ENCODE peak calls at places on chromosomes 4 and X, in ten cellular contexts. One of them, this sample, is unnamed.

GRCh38 chrX:101078716-101079115 is at the start of gene TMEM35A:
- DNase-seq in fibroblast of the aortic adventitia: peak
- DNase-seq in BJ: no peak
- DNase-seq in uterus: no peak
- DNase-seq in choroid plexus epithelial cell: peak
- DNase-seq in thyroid gland: peak
- DNase-seq in esophagus muscularis mucosa: no peak
- DNase-seq in upper lobe of left lung: no peak
- DNase-seq in dorsolateral prefrontal cortex: no peak
- DNase-seq in right lobe of liver: no peak
- DNase-seq in this sample: peak

GRCh38 chrX:83984961-83985360 is 124.0 kb downstream of the CYLC1 start:
- DNase-seq in fibroblast of the aortic adventitia: no peak
- DNase-seq in esophagus muscularis mucosa: no peak
- DNase-seq in right lobe of liver: no peak
- DNase-seq in dorsolateral prefrontal cortex: no peak
- DNase-seq in uterus: no peak
- DNase-seq in thyroid gland: no peak
- DNase-seq in upper lobe of left lung: no peak
- DNase-seq in BJ: no peak
- DNase-seq in choroid plexus epithelial cell: no peak
- DNase-seq in this sample: no peak

GRCh38 chr4:14752341-14753046 is 249.8 kb upstream of the CPEB2 start:
- DNase-seq in choroid plexus epithelial cell: no peak
- DNase-seq in uterus: no peak
- DNase-seq in esophagus muscularis mucosa: no peak
- DNase-seq in right lobe of liver: no peak
- DNase-seq in thyroid gland: no peak
- DNase-seq in upper lobe of left lung: no peak
- DNase-seq in BJ: no peak
- DNase-seq in fibroblast of the aortic adventitia: no peak
- DNase-seq in dorsolateral prefrontal cortex: no peak
- DNase-seq in this sample: no peak

GRCh38 chr4:8268901-8269534 is 536 bp upstream of the HTRA3 start:
- DNase-seq in right lobe of liver: no peak
- DNase-seq in upper lobe of left lung: no peak
- DNase-seq in esophagus muscularis mucosa: no peak
- DNase-seq in BJ: no peak
- DNase-seq in thyroid gland: no peak
- DNase-seq in uterus: no peak
- DNase-seq in fibroblast of the aortic adventitia: no peak
- DNase-seq in dorsolateral prefrontal cortex: no peak
- DNase-seq in choroid plexus epithelial cell: no peak
- DNase-seq in this sample: no peak

GRCh38 chrX:2325076-2325784 is 175.5 kb downstream of the DHRSX start:
- DNase-seq in BJ: no peak
- DNase-seq in thyroid gland: peak
- DNase-seq in fibroblast of the aortic adventitia: peak
- DNase-seq in esophagus muscularis mucosa: no peak
- DNase-seq in upper lobe of left lung: peak
- DNase-seq in choroid plexus epithelial cell: peak
- DNase-seq in uterus: peak
- DNase-seq in dorsolateral prefrontal cortex: peak
- DNase-seq in right lobe of liver: peak
- DNase-seq in this sample: peak

GRCh38 chr4:5048721-5049120 is 2.6 kb upstream of the STK32B start:
- DNase-seq in right lobe of liver: no peak
- DNase-seq in uterus: no peak
- DNase-seq in upper lobe of left lung: no peak
- DNase-seq in choroid plexus epithelial cell: no peak
- DNase-seq in fibroblast of the aortic adventitia: no peak
- DNase-seq in esophagus muscularis mucosa: no peak
- DNase-seq in BJ: no peak
- DNase-seq in thyroid gland: no peak
- DNase-seq in dorsolateral prefrontal cortex: no peak
- DNase-seq in this sample: no peak

GRCh38 chrX:20594985-20595384 is 328.3 kb upstream of the RPS6KA3 start:
- DNase-seq in BJ: no peak
- DNase-seq in fibroblast of the aortic adventitia: peak
- DNase-seq in upper lobe of left lung: no peak
- DNase-seq in dorsolateral prefrontal cortex: no peak
- DNase-seq in choroid plexus epithelial cell: peak
- DNase-seq in thyroid gland: no peak
- DNase-seq in uterus: no peak
- DNase-seq in right lobe of liver: no peak
- DNase-seq in esophagus muscularis mucosa: no peak
- DNase-seq in this sample: peak

GRCh38 chrX:149504226-149504914 is 736 bp downstream of the IDS start:
- DNase-seq in choroid plexus epithelial cell: no peak
- DNase-seq in upper lobe of left lung: peak
- DNase-seq in BJ: no peak
- DNase-seq in right lobe of liver: peak
- DNase-seq in fibroblast of the aortic adventitia: peak
- DNase-seq in dorsolateral prefrontal cortex: no peak
- DNase-seq in uterus: no peak
- DNase-seq in thyroid gland: peak
- DNase-seq in esophagus muscularis mucosa: no peak
- DNase-seq in this sample: no peak

GRCh38 chr4:25144870-25145481 is 15.3 kb downstream of the SEPSECS start:
- DNase-seq in right lobe of liver: no peak
- DNase-seq in fibroblast of the aortic adventitia: peak
- DNase-seq in upper lobe of left lung: no peak
- DNase-seq in esophagus muscularis mucosa: no peak
- DNase-seq in choroid plexus epithelial cell: peak
- DNase-seq in BJ: no peak
- DNase-seq in thyroid gland: no peak
- DNase-seq in uterus: no peak
- DNase-seq in dorsolateral prefrontal cortex: no peak
- DNase-seq in this sample: peak

GRCh38 chrX:44306336-44306735 is 37.1 kb downstream of the EFHC2 start:
- DNase-seq in right lobe of liver: no peak
- DNase-seq in uterus: no peak
- DNase-seq in fibroblast of the aortic adventitia: peak
- DNase-seq in upper lobe of left lung: no peak
- DNase-seq in BJ: no peak
- DNase-seq in choroid plexus epithelial cell: peak
- DNase-seq in dorsolateral prefrontal cortex: no peak
- DNase-seq in thyroid gland: no peak
- DNase-seq in esophagus muscularis mucosa: no peak
- DNase-seq in this sample: peak

GRCh38 chr4:88296413-88297052 is 12.2 kb upstream of the PPM1K start:
- DNase-seq in uterus: no peak
- DNase-seq in upper lobe of left lung: no peak
- DNase-seq in esophagus muscularis mucosa: peak
- DNase-seq in fibroblast of the aortic adventitia: no peak
- DNase-seq in choroid plexus epithelial cell: no peak
- DNase-seq in BJ: no peak
- DNase-seq in thyroid gland: no peak
- DNase-seq in right lobe of liver: no peak
- DNase-seq in dorsolateral prefrontal cortex: no peak
- DNase-seq in this sample: no peak

GRCh38 chr4:16024009-16024408 is 59.8 kb downstream of the PROM1 start:
- DNase-seq in upper lobe of left lung: no peak
- DNase-seq in uterus: no peak
- DNase-seq in right lobe of liver: no peak
- DNase-seq in esophagus muscularis mucosa: no peak
- DNase-seq in dorsolateral prefrontal cortex: no peak
- DNase-seq in choroid plexus epithelial cell: peak
- DNase-seq in BJ: no peak
- DNase-seq in thyroid gland: no peak
- DNase-seq in fibroblast of the aortic adventitia: peak
- DNase-seq in this sample: no peak

GRCh38 chr4:119082661-119083060 is 53.0 kb upstream of the MYOZ2 start:
- DNase-seq in fibroblast of the aortic adventitia: no peak
- DNase-seq in BJ: no peak
- DNase-seq in right lobe of liver: no peak
- DNase-seq in thyroid gland: no peak
- DNase-seq in esophagus muscularis mucosa: no peak
- DNase-seq in choroid plexus epithelial cell: no peak
- DNase-seq in uterus: no peak
- DNase-seq in dorsolateral prefrontal cortex: no peak
- DNase-seq in upper lobe of left lung: no peak
- DNase-seq in this sample: no peak

GRCh38 chr4:119084503-119084902 is 51.1 kb upstream of the MYOZ2 start:
- DNase-seq in upper lobe of left lung: no peak
- DNase-seq in right lobe of liver: no peak
- DNase-seq in BJ: no peak
- DNase-seq in thyroid gland: no peak
- DNase-seq in dorsolateral prefrontal cortex: no peak
- DNase-seq in choroid plexus epithelial cell: no peak
- DNase-seq in fibroblast of the aortic adventitia: no peak
- DNase-seq in esophagus muscularis mucosa: no peak
- DNase-seq in uterus: no peak
- DNase-seq in this sample: no peak

GRCh38 chr4:119087656-119088055 is 48.0 kb upstream of the MYOZ2 start:
- DNase-seq in upper lobe of left lung: no peak
- DNase-seq in right lobe of liver: no peak
- DNase-seq in fibroblast of the aortic adventitia: no peak
- DNase-seq in esophagus muscularis mucosa: no peak
- DNase-seq in choroid plexus epithelial cell: no peak
- DNase-seq in BJ: no peak
- DNase-seq in thyroid gland: no peak
- DNase-seq in dorsolateral prefrontal cortex: no peak
- DNase-seq in uterus: no peak
- DNase-seq in this sample: no peak

GRCh38 chr4:119081943-119082342 is 53.7 kb upstream of the MYOZ2 start:
- DNase-seq in upper lobe of left lung: no peak
- DNase-seq in uterus: no peak
- DNase-seq in thyroid gland: peak
- DNase-seq in esophagus muscularis mucosa: no peak
- DNase-seq in dorsolateral prefrontal cortex: no peak
- DNase-seq in fibroblast of the aortic adventitia: no peak
- DNase-seq in right lobe of liver: no peak
- DNase-seq in choroid plexus epithelial cell: no peak
- DNase-seq in BJ: no peak
- DNase-seq in this sample: no peak

GRCh38 chr4:119087121-119087520 is 48.5 kb upstream of the MYOZ2 start:
- DNase-seq in thyroid gland: no peak
- DNase-seq in dorsolateral prefrontal cortex: no peak
- DNase-seq in fibroblast of the aortic adventitia: peak
- DNase-seq in esophagus muscularis mucosa: no peak
- DNase-seq in BJ: no peak
- DNase-seq in choroid plexus epithelial cell: peak
- DNase-seq in right lobe of liver: no peak
- DNase-seq in uterus: no peak
- DNase-seq in upper lobe of left lung: no peak
- DNase-seq in this sample: peak
- TF ChIP-seq CTCF in thyroid gland: no peak
- TF ChIP-seq CTCF in dorsolateral prefrontal cortex: no peak
- TF ChIP-seq CTCF in fibroblast of the aortic adventitia: peak
- TF ChIP-seq CTCF in esophagus muscularis mucosa: peak
- TF ChIP-seq CTCF in BJ: peak
- TF ChIP-seq CTCF in choroid plexus epithelial cell: peak
- TF ChIP-seq CTCF in right lobe of liver: peak
- TF ChIP-seq CTCF in uterus: no peak
- TF ChIP-seq CTCF in upper lobe of left lung: no peak
- TF ChIP-seq CTCF in this sample: peak

GRCh38 chr4:177546745-177547144 is 104.5 kb upstream of the AGA start:
- DNase-seq in fibroblast of the aortic adventitia: no peak
- DNase-seq in thyroid gland: no peak
- DNase-seq in right lobe of liver: no peak
- DNase-seq in upper lobe of left lung: no peak
- DNase-seq in BJ: no peak
- DNase-seq in choroid plexus epithelial cell: peak
- DNase-seq in dorsolateral prefrontal cortex: no peak
- DNase-seq in esophagus muscularis mucosa: no peak
- DNase-seq in uterus: no peak
- DNase-seq in this sample: peak
- TF ChIP-seq CTCF in fibroblast of the aortic adventitia: no peak
- TF ChIP-seq CTCF in thyroid gland: no peak
- TF ChIP-seq CTCF in right lobe of liver: no peak
- TF ChIP-seq CTCF in upper lobe of left lung: no peak
- TF ChIP-seq CTCF in BJ: no peak
- TF ChIP-seq CTCF in choroid plexus epithelial cell: peak
- TF ChIP-seq CTCF in dorsolateral prefrontal cortex: no peak
- TF ChIP-seq CTCF in esophagus muscularis mucosa: no peak
- TF ChIP-seq CTCF in uterus: no peak
- TF ChIP-seq CTCF in this sample: peak

DNA sequence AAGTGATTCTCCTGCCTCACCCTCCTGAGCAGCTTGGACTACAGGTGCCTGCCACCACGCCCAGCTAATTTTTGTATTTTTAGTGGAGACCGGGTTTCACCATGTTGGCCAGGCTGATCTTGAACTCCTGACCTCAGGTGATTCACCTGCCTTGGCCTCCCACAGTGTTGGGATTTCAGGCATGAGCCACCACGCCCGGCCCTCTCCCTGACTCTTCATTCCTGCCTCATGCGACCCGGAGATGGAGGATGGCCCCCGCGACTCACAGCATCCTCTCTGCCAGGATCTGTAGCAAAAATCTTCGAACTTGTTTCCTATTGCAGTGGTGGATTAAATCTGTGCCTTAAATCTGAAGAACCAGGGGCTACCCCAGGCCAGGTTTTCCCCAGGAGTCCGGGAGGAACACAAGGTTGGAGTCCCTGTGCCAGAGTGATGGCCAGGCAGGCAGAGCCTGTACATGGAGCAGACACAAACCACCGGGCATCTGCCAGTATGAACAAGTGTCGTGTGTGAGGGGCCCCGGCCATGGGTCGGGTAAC is 11.5 kb downstream of the CPLX1 start:
- DNase-seq in BJ: no peak
- DNase-seq in fibroblast of the aortic adventitia: no peak
- DNase-seq in uterus: no peak
- DNase-seq in choroid plexus epithelial cell: no peak
- DNase-seq in esophagus muscularis mucosa: no peak
- DNase-seq in right lobe of liver: no peak
- DNase-seq in thyroid gland: no peak
- DNase-seq in dorsolateral prefrontal cortex: peak
- DNase-seq in upper lobe of left lung: no peak
- DNase-seq in this sample: no peak
- TF ChIP-seq CTCF in BJ: no peak
- TF ChIP-seq CTCF in fibroblast of the aortic adventitia: no peak
- TF ChIP-seq CTCF in uterus: no peak
- TF ChIP-seq CTCF in choroid plexus epithelial cell: no peak
- TF ChIP-seq CTCF in esophagus muscularis mucosa: no peak
- TF ChIP-seq CTCF in right lobe of liver: no peak
- TF ChIP-seq CTCF in thyroid gland: no peak
- TF ChIP-seq CTCF in dorsolateral prefrontal cortex: no peak
- TF ChIP-seq CTCF in upper lobe of left lung: no peak
- TF ChIP-seq CTCF in this sample: no peak

GRCh38 chrX:8868906-8869305 is 67.7 kb upstream of the FAM9A start:
- DNase-seq in right lobe of liver: no peak
- DNase-seq in upper lobe of left lung: no peak
- DNase-seq in esophagus muscularis mucosa: no peak
- DNase-seq in choroid plexus epithelial cell: peak
- DNase-seq in uterus: no peak
- DNase-seq in fibroblast of the aortic adventitia: peak
- DNase-seq in dorsolateral prefrontal cortex: no peak
- DNase-seq in BJ: no peak
- DNase-seq in thyroid gland: no peak
- DNase-seq in this sample: peak
- TF ChIP-seq CTCF in right lobe of liver: peak
- TF ChIP-seq CTCF in upper lobe of left lung: no peak
- TF ChIP-seq CTCF in esophagus muscularis mucosa: no peak
- TF ChIP-seq CTCF in choroid plexus epithelial cell: no peak
- TF ChIP-seq CTCF in uterus: no peak
- TF ChIP-seq CTCF in fibroblast of the aortic adventitia: no peak
- TF ChIP-seq CTCF in dorsolateral prefrontal cortex: peak
- TF ChIP-seq CTCF in BJ: peak
- TF ChIP-seq CTCF in thyroid gland: no peak
- TF ChIP-seq CTCF in this sample: peak

This sample was measured in fibroblast of pulmonary artery.